ENCODE peak calls at places on chromosomes 11 and 22, in seven cellular contexts. L is fibroblast of pulmonary artery, T is activated B cell treated with CpG ODN at 0.5 μM for 24 hours, P is HCT116, M is AG09319, J is AG10803, C is Caco-2. O is an unnamed sample.

GRCh38 chr11:2885017-2885675 is 429 bp downstream of the CDKN1C start:
- DNase-seq in C (peak; percentile 74), M (peak; percentile 22), L (peak; percentile 50), J (peak; percentile 49), P (no peak), T (peak; percentile 50), O (peak; percentile 51)

GRCh38 chr11:130655308-130655707 is 206.9 kb downstream of the ADAMTS15 start:
- DNase-seq in C (no peak), P (no peak), M (no peak), L (no peak), T (no peak), J (no peak), O (no peak)

GRCh38 chr11:6474806-6475500 is 1.2 kb upstream of the TRIM3 start:
- DNase-seq in J (no peak), M (no peak), P (no peak), C (no peak), T (no peak), L (no peak), O (no peak)

GRCh38 chr22:20433191-20433590 is 4.4 kb downstream of the SCARF2 start:
- DNase-seq in T (no peak), J (no peak), C (no peak), P (no peak), M (no peak), L (no peak), O (no peak)

GRCh38 chr11:130159657-130160459 is at the start of gene ST14:
- DNase-seq in C (peak; percentile 92), J (no peak), M (no peak), L (no peak), T (peak; percentile 54), P (no peak), O (no peak)

GRCh38 chr11:61817471-61818202 is 834 bp upstream of the FADS1 start:
- DNase-seq in C (no peak), T (no peak), M (no peak), P (no peak), J (no peak), L (no peak), O (peak; percentile 14)

GRCh38 chr11:44112083-44112865 is 16.8 kb downstream of the EXT2 start:
- DNase-seq in P (no peak), T (no peak), J (peak; percentile 87), M (peak; percentile 60), L (peak; percentile 53), C (no peak), O (peak; percentile 36)

GRCh38 chr11:830295-831131 is 2.2 kb upstream of the CD151 start:
- DNase-seq in M (no peak), P (no peak), C (peak; percentile 89), L (peak; percentile 57), J (peak; percentile 40), T (peak; percentile 71), O (peak; percentile 63)

GRCh38 chr11:111479666-111480065 is 32.5 kb downstream of the BTG4 start:
- DNase-seq in C (no peak), T (no peak), J (no peak), L (no peak), M (no peak), P (no peak), O (no peak)

GRCh38 chr11:73978576-73979086 is 4.0 kb downstream of the UCP2 start:
- DNase-seq in M (no peak), L (no peak), T (no peak), P (no peak), C (no peak), J (peak; percentile 42), O (no peak)

GRCh38 chr11:19892876-19893275 is 180.2 kb downstream of the NAV2 start:
- DNase-seq in P (no peak), T (no peak), L (peak; percentile 79), J (peak; percentile 53), C (no peak), M (no peak), O (peak; percentile 28)

GRCh38 chr22:27857441-27857840 is 55.9 kb upstream of the MN1 start:
- DNase-seq in P (no peak), J (peak; percentile 93), M (peak; percentile 97), T (no peak), L (no peak), C (no peak), O (no peak)

GRCh38 chr22:20549232-20549841 is 41.9 kb downstream of the MED15 start:
- DNase-seq in L (peak; percentile 41), M (no peak), C (no peak), P (no peak), T (no peak), J (no peak), O (peak; percentile 83)

GRCh38 chr22:35540600-35541253 is at the start of gene RASD2:
- DNase-seq in P (no peak), L (no peak), T (peak; percentile 22), C (peak; percentile 47), M (no peak), J (peak; percentile 49), O (peak; percentile 28)

GRCh38 chr22:48254311-48254873 is 1491.9 kb downstream of the TBC1D22A start:
- DNase-seq in J (no peak), L (no peak), M (no peak), P (no peak), C (no peak), T (no peak), O (no peak)

GRCh38 chr11:6618117-6619020 is 853 bp downstream of the TPP1 start:
- DNase-seq in M (peak; percentile 41), J (peak; percentile 66), T (peak; percentile 46), P (no peak), C (no peak), L (peak; percentile 87), O (peak; percentile 91)

GRCh38 chr11:44831605-44832394 is 105.0 kb downstream of the TSPAN18 start:
- DNase-seq in M (no peak), T (no peak), P (no peak), L (no peak), J (no peak), C (no peak), O (no peak)

GRCh38 chr11:65639623-65640482 is 2.0 kb downstream of the SIPA1 start:
- DNase-seq in J (no peak), C (no peak), T (peak; percentile 76), L (no peak), P (no peak), M (no peak), O (no peak)

GRCh38 chr11:65636108-65636809 is 1.6 kb upstream of the SIPA1 start:
- DNase-seq in P (no peak), C (no peak), M (no peak), T (no peak), J (no peak), L (no peak), O (no peak)

GRCh38 chr11:65634905-65635731 is 2.8 kb upstream of the SIPA1 start:
- DNase-seq in J (no peak), L (no peak), T (no peak), C (no peak), M (no peak), P (no peak), O (no peak)

GRCh38 chr11:65636810-65637557 is 917 bp upstream of the SIPA1 start:
- DNase-seq in T (no peak), L (no peak), C (no peak), J (no peak), M (no peak), P (no peak), O (no peak)

DNA sequence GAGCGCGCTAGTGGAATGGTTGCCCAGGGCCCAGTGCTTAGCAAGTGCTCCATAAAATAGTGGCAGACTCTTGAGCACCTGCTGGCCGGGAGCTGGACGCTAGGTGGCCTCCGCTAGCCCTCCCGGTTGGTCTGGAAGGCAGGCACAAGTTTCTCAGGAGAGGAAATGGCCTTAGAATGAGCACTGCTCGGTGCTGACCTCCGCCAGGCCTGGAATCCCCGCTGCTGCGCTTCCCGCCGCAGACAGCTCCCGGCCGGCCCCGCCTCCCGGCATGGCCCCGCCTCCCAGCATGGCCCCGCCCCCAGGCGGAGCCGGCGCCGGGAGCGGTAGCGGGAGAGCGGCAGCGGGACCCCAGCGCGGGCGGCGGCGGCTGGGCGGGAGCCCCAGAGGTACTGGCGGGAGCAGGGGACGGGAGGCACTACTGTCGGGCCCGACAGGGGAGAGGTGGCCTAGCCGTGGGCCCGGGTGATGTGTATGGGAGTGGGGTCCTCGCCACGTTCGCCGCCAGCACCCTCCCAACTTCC is at the start of gene SIPA1:
- DNase-seq in C (peak; percentile 76), L (peak; percentile 91), P (peak; percentile 73), M (peak; percentile 46), J (peak; percentile 80), T (peak; percentile 86), O (peak; percentile 94)
- TF ChIP-seq CTCF in C (no peak), L (peak; percentile 50), P (peak; percentile 40), M (peak; percentile 37), J (peak; percentile 44), T (no peak), O (peak; percentile 70)

DNA sequence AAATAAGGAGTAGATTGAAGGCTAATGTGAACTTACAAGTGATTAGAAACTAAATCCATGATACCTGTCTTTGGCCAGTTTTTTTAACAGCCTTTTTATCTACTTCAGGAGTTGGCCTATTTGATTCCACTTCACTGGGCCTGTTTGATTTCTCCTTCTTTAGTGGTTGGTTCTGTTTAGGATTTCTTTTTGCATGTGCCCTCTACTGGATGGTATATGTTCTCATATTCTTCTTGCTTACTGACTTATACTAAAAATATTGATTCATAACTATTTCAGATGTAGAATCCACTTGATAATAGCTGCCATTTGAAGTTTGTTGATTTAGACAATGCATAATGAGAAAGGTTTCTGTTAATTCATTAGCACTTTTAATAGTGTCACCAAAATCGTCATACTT is 53.9 kb downstream of the USP47 start:
- DNase-seq in M (no peak), P (no peak), T (no peak), L (peak; percentile 26), C (no peak), J (peak; percentile 28), O (no peak)
- TF ChIP-seq CTCF in M (peak; percentile 16), P (peak; percentile 27), T (no peak), L (peak; percentile 27), C (no peak), J (peak; percentile 38), O (peak; percentile 19)

GRCh38 chr11:47552086-47552580 is 799 bp downstream of the CELF1 start:
- DNase-seq in C (peak; percentile 62), J (peak; percentile 71), M (no peak), T (no peak), P (no peak), L (peak; percentile 53), O (peak; percentile 58)

GRCh38 chr11:47552581-47553416 is at the start of gene CELF1:
- DNase-seq in C (peak; percentile 95), P (peak; percentile 63), T (peak; percentile 93), M (peak; percentile 77), J (peak; percentile 87), L (peak; percentile 87), O (peak; percentile 87)

GRCh38 chr11:47550288-47551052 is 2.5 kb downstream of the CELF1 start:
- DNase-seq in M (no peak), J (peak; percentile 44), L (no peak), P (no peak), T (no peak), C (no peak), O (peak; percentile 33)

GRCh38 chr11:47553417-47553746 is 450 bp upstream of the CELF1 start:
- DNase-seq in M (no peak), C (no peak), L (peak; percentile 51), T (no peak), J (peak; percentile 35), P (no peak), O (no peak)

GRCh38 chr11:47551086-47551485 is 1.8 kb downstream of the CELF1 start:
- DNase-seq in M (no peak), T (no peak), C (peak; percentile 35), P (no peak), L (peak; percentile 44), J (peak; percentile 44), O (peak; percentile 36)
- TF ChIP-seq CTCF in M (peak; percentile 33), T (no peak), C (peak; percentile 29), P (peak; percentile 48), L (peak; percentile 42), J (peak; percentile 52), O (peak; percentile 43)

GRCh38 chr22:41021655-41022454 is 70.5 kb upstream of the EP300 start:
- DNase-seq in T (peak; percentile 69), M (no peak), C (peak; percentile 84), P (peak; percentile 41), J (peak; percentile 61), L (peak; percentile 47), O (peak; percentile 61)
- TF ChIP-seq CTCF in T (no peak), M (no peak), C (no peak), P (no peak), J (no peak), L (no peak), O (no peak)

O was measured in fibroblast of villous mesenchyme.